ENCODE peak calls at places on chromosomes 16 and 17, in six cellular contexts. One of them, this sample, is unnamed.

GRCh38 chr17:16512011-16512410 is 20.0 kb upstream of the LRRC75A start:
- DNase-seq in H9: peak
- DNase-seq in IMR-90: no peak
- DNase-seq in neuronal stem cell: no peak
- DNase-seq in H1: no peak
- DNase-seq in mesenchymal stem cell: no peak
- DNase-seq in this sample: no peak

GRCh38 chr17:48804936-48805411 is 12.1 kb downstream of the TTLL6 start:
- DNase-seq in H9: peak
- DNase-seq in IMR-90: peak
- DNase-seq in neuronal stem cell: peak
- DNase-seq in H1: peak
- DNase-seq in mesenchymal stem cell: peak
- DNase-seq in this sample: peak

GRCh38 chr17:30906101-30906911 is at the start of gene TEFM:
- DNase-seq in H9: peak
- DNase-seq in IMR-90: peak
- DNase-seq in neuronal stem cell: peak
- DNase-seq in H1: peak
- DNase-seq in mesenchymal stem cell: peak
- DNase-seq in this sample: peak

GRCh38 chr16:88809068-88809675 is 2.6 kb downstream of the APRT start:
- DNase-seq in H9: no peak
- DNase-seq in IMR-90: no peak
- DNase-seq in neuronal stem cell: no peak
- DNase-seq in H1: no peak
- DNase-seq in mesenchymal stem cell: no peak
- DNase-seq in this sample: no peak

GRCh38 chr16:89502319-89502843 is 5.8 kb upstream of the SPG7 start:
- DNase-seq in H9: no peak
- DNase-seq in IMR-90: no peak
- DNase-seq in neuronal stem cell: no peak
- DNase-seq in H1: no peak
- DNase-seq in mesenchymal stem cell: peak
- DNase-seq in this sample: peak

GRCh38 chr17:6947745-6948144 is 48.1 kb upstream of the ALOX12 start:
- DNase-seq in H9: no peak
- DNase-seq in IMR-90: no peak
- DNase-seq in neuronal stem cell: no peak
- DNase-seq in H1: no peak
- DNase-seq in mesenchymal stem cell: no peak
- DNase-seq in this sample: no peak

GRCh38 chr17:72122002-72122310 is 1.1 kb downstream of the SOX9 start:
- DNase-seq in H9: no peak
- DNase-seq in IMR-90: peak
- DNase-seq in neuronal stem cell: no peak
- DNase-seq in H1: no peak
- DNase-seq in mesenchymal stem cell: peak
- DNase-seq in this sample: no peak

GRCh38 chr16:68907297-68907999 is 64.1 kb downstream of the TANGO6 start:
- DNase-seq in H9: no peak
- DNase-seq in IMR-90: no peak
- DNase-seq in neuronal stem cell: no peak
- DNase-seq in H1: no peak
- DNase-seq in mesenchymal stem cell: no peak
- DNase-seq in this sample: no peak

GRCh38 chr16:69311533-69312388 is 611 bp downstream of the VPS4A start:
- DNase-seq in H9: peak
- DNase-seq in IMR-90: no peak
- DNase-seq in neuronal stem cell: peak
- DNase-seq in H1: no peak
- DNase-seq in mesenchymal stem cell: peak
- DNase-seq in this sample: peak

GRCh38 chr16:85681255-85681654 is 7.5 kb downstream of the GINS2 start:
- DNase-seq in H9: no peak
- DNase-seq in IMR-90: no peak
- DNase-seq in neuronal stem cell: no peak
- DNase-seq in H1: no peak
- DNase-seq in mesenchymal stem cell: no peak
- DNase-seq in this sample: peak

GRCh38 chr16:84724619-84725307 is 25.0 kb downstream of the USP10 start:
- DNase-seq in H9: no peak
- DNase-seq in IMR-90: peak
- DNase-seq in neuronal stem cell: no peak
- DNase-seq in H1: no peak
- DNase-seq in mesenchymal stem cell: no peak
- DNase-seq in this sample: no peak

GRCh38 chr17:32525116-32525515 is 38.3 kb downstream of the CDK5R1 start:
- DNase-seq in H9: no peak
- DNase-seq in IMR-90: peak
- DNase-seq in neuronal stem cell: no peak
- DNase-seq in H1: no peak
- DNase-seq in mesenchymal stem cell: peak
- DNase-seq in this sample: peak

GRCh38 chr17:50257574-50258224 is 16.6 kb upstream of the TMEM92 start:
- DNase-seq in H9: peak
- DNase-seq in IMR-90: no peak
- DNase-seq in neuronal stem cell: no peak
- DNase-seq in H1: no peak
- DNase-seq in mesenchymal stem cell: no peak
- DNase-seq in this sample: no peak

GRCh38 chr16:50304467-50305440 is 38.4 kb downstream of the ADCY7 start:
- DNase-seq in H9: peak
- DNase-seq in IMR-90: no peak
- DNase-seq in neuronal stem cell: no peak
- DNase-seq in H1: no peak
- DNase-seq in mesenchymal stem cell: no peak
- DNase-seq in this sample: no peak

GRCh38 chr16:8194795-8195194 is 395.5 kb downstream of the TMEM114 start:
- DNase-seq in H9: peak
- DNase-seq in IMR-90: no peak
- DNase-seq in neuronal stem cell: peak
- DNase-seq in H1: peak
- DNase-seq in mesenchymal stem cell: no peak
- DNase-seq in this sample: no peak

GRCh38 chr16:80899804-80900592 is 95.6 kb upstream of the CDYL2 start:
- DNase-seq in H9: no peak
- DNase-seq in IMR-90: peak
- DNase-seq in neuronal stem cell: no peak
- DNase-seq in H1: no peak
- DNase-seq in mesenchymal stem cell: no peak
- DNase-seq in this sample: peak

GRCh38 chr17:79020631-79021301 is 3.2 kb upstream of the C1QTNF1 start:
- DNase-seq in H9: no peak
- DNase-seq in IMR-90: no peak
- DNase-seq in neuronal stem cell: no peak
- DNase-seq in H1: no peak
- DNase-seq in mesenchymal stem cell: no peak
- DNase-seq in this sample: peak
- H4K91ac ChIP-seq in H9: no peak
- H4K91ac ChIP-seq in IMR-90: no peak
- H4K91ac ChIP-seq in neuronal stem cell: no peak
- H4K91ac ChIP-seq in H1: no peak
- H4K91ac ChIP-seq in mesenchymal stem cell: no peak
- H4K91ac ChIP-seq in this sample: peak

DNA sequence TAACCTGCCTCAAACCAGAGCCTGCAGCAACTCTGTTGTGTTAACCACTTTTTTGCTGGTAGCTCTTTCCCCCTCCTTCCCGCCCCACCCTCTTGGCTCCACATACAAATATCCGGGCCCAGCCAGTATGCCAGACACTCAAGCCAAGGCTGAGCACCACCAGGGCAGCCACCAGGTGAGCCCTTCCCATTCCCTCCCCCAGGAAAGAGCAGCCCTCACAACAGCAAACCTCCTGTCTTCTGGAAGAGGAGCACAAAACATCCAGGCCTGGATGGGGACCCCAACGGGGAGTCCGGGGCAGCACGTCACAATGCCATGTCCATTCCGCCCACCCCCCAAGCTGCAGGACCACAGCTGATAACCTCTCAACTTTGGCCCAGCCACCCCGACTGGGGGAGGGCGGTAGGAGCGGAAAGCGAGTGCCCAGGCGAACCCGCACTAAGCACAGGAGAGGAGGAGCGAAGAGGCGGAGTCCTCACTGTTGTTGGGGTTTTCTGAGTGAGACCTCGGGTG is 757 bp downstream of the ORMDL3 start:
- DNase-seq in H9: peak
- DNase-seq in IMR-90: no peak
- DNase-seq in neuronal stem cell: peak
- DNase-seq in H1: no peak
- DNase-seq in mesenchymal stem cell: peak
- DNase-seq in this sample: peak
- H3K18ac ChIP-seq in H9: no peak
- H3K18ac ChIP-seq in IMR-90: no peak
- H3K18ac ChIP-seq in neuronal stem cell: peak
- H3K18ac ChIP-seq in H1: peak
- H3K18ac ChIP-seq in mesenchymal stem cell: no peak
- H3K18ac ChIP-seq in this sample: no peak

GRCh38 chr17:81813861-81814683 is 10.1 kb downstream of the GCGR start:
- DNase-seq in H9: no peak
- DNase-seq in IMR-90: no peak
- DNase-seq in neuronal stem cell: no peak
- DNase-seq in H1: no peak
- DNase-seq in mesenchymal stem cell: no peak
- DNase-seq in this sample: peak

GRCh38 chr17:81812571-81813370 is 8.8 kb downstream of the GCGR start:
- DNase-seq in H9: no peak
- DNase-seq in IMR-90: no peak
- DNase-seq in neuronal stem cell: no peak
- DNase-seq in H1: no peak
- DNase-seq in mesenchymal stem cell: no peak
- DNase-seq in this sample: no peak

GRCh38 chr17:81813371-81813684 is 9.4 kb downstream of the GCGR start:
- DNase-seq in H9: no peak
- DNase-seq in IMR-90: no peak
- DNase-seq in neuronal stem cell: no peak
- DNase-seq in H1: no peak
- DNase-seq in mesenchymal stem cell: no peak
- DNase-seq in this sample: no peak

GRCh38 chr17:81815646-81815985 is 11.7 kb downstream of the GCGR start:
- DNase-seq in H9: no peak
- DNase-seq in IMR-90: no peak
- DNase-seq in neuronal stem cell: no peak
- DNase-seq in H1: no peak
- DNase-seq in mesenchymal stem cell: no peak
- DNase-seq in this sample: no peak

GRCh38 chr17:81814748-81815645 is 11.0 kb downstream of the GCGR start:
- DNase-seq in H9: no peak
- DNase-seq in IMR-90: no peak
- DNase-seq in neuronal stem cell: no peak
- DNase-seq in H1: no peak
- DNase-seq in mesenchymal stem cell: no peak
- DNase-seq in this sample: no peak
- H2BK5ac ChIP-seq in H9: no peak
- H2BK5ac ChIP-seq in IMR-90: no peak
- H2BK5ac ChIP-seq in neuronal stem cell: peak
- H2BK5ac ChIP-seq in H1: no peak
- H2BK5ac ChIP-seq in mesenchymal stem cell: no peak
- H2BK5ac ChIP-seq in this sample: no peak

GRCh38 chr16:1706386-1707192 is 594 bp downstream of the MAPK8IP3 start:
- DNase-seq in H9: no peak
- DNase-seq in IMR-90: peak
- DNase-seq in neuronal stem cell: no peak
- DNase-seq in H1: no peak
- DNase-seq in mesenchymal stem cell: peak
- DNase-seq in this sample: no peak
- H4K91ac ChIP-seq in H9: no peak
- H4K91ac ChIP-seq in IMR-90: peak
- H4K91ac ChIP-seq in neuronal stem cell: no peak
- H4K91ac ChIP-seq in H1: peak
- H4K91ac ChIP-seq in mesenchymal stem cell: peak
- H4K91ac ChIP-seq in this sample: peak

This sample was measured in trophoblast cell.